ENCODE peak calls at places on chromosome 9, in ten cellular contexts. One of them, this sample, is unnamed.

GRCh38 chr9:17052626-17053025 is 82.2 kb upstream of the CNTLN start:
- DNase-seq in HCEC 1CT: no peak
- DNase-seq in activated T-helper 1 cell treated with anti-CD3 and anti-CD28 coated beads, Interleukin-2, amount 50 U/mL, for 16 hours: no peak
- DNase-seq in left ventricle myocardium inferior: no peak
- DNase-seq in transverse colon: no peak
- DNase-seq in HuH-7: no peak
- DNase-seq in amygdala: no peak
- DNase-seq in kidney tubule cell: no peak
- DNase-seq in osteocyte: no peak
- DNase-seq in EH: peak
- DNase-seq in this sample: no peak

GRCh38 chr9:23590601-23591000 is 235.4 kb downstream of the ELAVL2 start:
- DNase-seq in HuH-7: no peak
- DNase-seq in osteocyte: no peak
- DNase-seq in left ventricle myocardium inferior: no peak
- DNase-seq in activated T-helper 1 cell treated with anti-CD3 and anti-CD28 coated beads, Interleukin-2, amount 50 U/mL, for 16 hours: no peak
- DNase-seq in amygdala: no peak
- DNase-seq in EH: no peak
- DNase-seq in transverse colon: no peak
- DNase-seq in HCEC 1CT: no peak
- DNase-seq in kidney tubule cell: peak
- DNase-seq in this sample: no peak

GRCh38 chr9:135890190-135890861 is 17.0 kb downstream of the CAMSAP1 start:
- DNase-seq in amygdala: no peak
- DNase-seq in HuH-7: no peak
- DNase-seq in activated T-helper 1 cell treated with anti-CD3 and anti-CD28 coated beads, Interleukin-2, amount 50 U/mL, for 16 hours: no peak
- DNase-seq in left ventricle myocardium inferior: no peak
- DNase-seq in HCEC 1CT: no peak
- DNase-seq in osteocyte: no peak
- DNase-seq in kidney tubule cell: no peak
- DNase-seq in EH: no peak
- DNase-seq in transverse colon: no peak
- DNase-seq in this sample: no peak

GRCh38 chr9:124257865-124258764 is at the start of gene NEK6:
- DNase-seq in amygdala: no peak
- DNase-seq in HCEC 1CT: peak
- DNase-seq in osteocyte: no peak
- DNase-seq in activated T-helper 1 cell treated with anti-CD3 and anti-CD28 coated beads, Interleukin-2, amount 50 U/mL, for 16 hours: no peak
- DNase-seq in HuH-7: no peak
- DNase-seq in left ventricle myocardium inferior: peak
- DNase-seq in EH: peak
- DNase-seq in kidney tubule cell: peak
- DNase-seq in transverse colon: peak
- DNase-seq in this sample: peak

GRCh38 chr9:88953401-88954029 is 37.8 kb upstream of the S1PR3 start:
- DNase-seq in transverse colon: no peak
- DNase-seq in HCEC 1CT: peak
- DNase-seq in kidney tubule cell: peak
- DNase-seq in HuH-7: no peak
- DNase-seq in EH: peak
- DNase-seq in osteocyte: no peak
- DNase-seq in left ventricle myocardium inferior: no peak
- DNase-seq in activated T-helper 1 cell treated with anti-CD3 and anti-CD28 coated beads, Interleukin-2, amount 50 U/mL, for 16 hours: no peak
- DNase-seq in amygdala: no peak
- DNase-seq in this sample: no peak

GRCh38 chr9:124040186-124040920 is 28.8 kb downstream of the LHX2 start:
- DNase-seq in HuH-7: peak
- DNase-seq in left ventricle myocardium inferior: no peak
- DNase-seq in EH: peak
- DNase-seq in amygdala: no peak
- DNase-seq in transverse colon: no peak
- DNase-seq in activated T-helper 1 cell treated with anti-CD3 and anti-CD28 coated beads, Interleukin-2, amount 50 U/mL, for 16 hours: no peak
- DNase-seq in kidney tubule cell: no peak
- DNase-seq in HCEC 1CT: peak
- DNase-seq in osteocyte: no peak
- DNase-seq in this sample: no peak

GRCh38 chr9:112112519-112112918 is 62.6 kb downstream of the SUSD1 start:
- DNase-seq in osteocyte: no peak
- DNase-seq in transverse colon: no peak
- DNase-seq in left ventricle myocardium inferior: no peak
- DNase-seq in kidney tubule cell: peak
- DNase-seq in HCEC 1CT: peak
- DNase-seq in amygdala: no peak
- DNase-seq in HuH-7: no peak
- DNase-seq in activated T-helper 1 cell treated with anti-CD3 and anti-CD28 coated beads, Interleukin-2, amount 50 U/mL, for 16 hours: no peak
- DNase-seq in EH: peak
- DNase-seq in this sample: no peak

GRCh38 chr9:6277417-6277816 is 50.8 kb upstream of the TPD52L3 start:
- DNase-seq in amygdala: no peak
- DNase-seq in HCEC 1CT: no peak
- DNase-seq in activated T-helper 1 cell treated with anti-CD3 and anti-CD28 coated beads, Interleukin-2, amount 50 U/mL, for 16 hours: no peak
- DNase-seq in kidney tubule cell: no peak
- DNase-seq in left ventricle myocardium inferior: no peak
- DNase-seq in osteocyte: no peak
- DNase-seq in EH: no peak
- DNase-seq in transverse colon: no peak
- DNase-seq in HuH-7: no peak
- DNase-seq in this sample: no peak

GRCh38 chr9:126164796-126165525 is 161.7 kb upstream of the MVB12B start:
- DNase-seq in kidney tubule cell: no peak
- DNase-seq in HuH-7: no peak
- DNase-seq in transverse colon: no peak
- DNase-seq in activated T-helper 1 cell treated with anti-CD3 and anti-CD28 coated beads, Interleukin-2, amount 50 U/mL, for 16 hours: no peak
- DNase-seq in EH: no peak
- DNase-seq in amygdala: no peak
- DNase-seq in osteocyte: peak
- DNase-seq in left ventricle myocardium inferior: no peak
- DNase-seq in HCEC 1CT: no peak
- DNase-seq in this sample: no peak

GRCh38 chr9:136107953-136108647 is 10.6 kb downstream of the TMEM250 start:
- DNase-seq in kidney tubule cell: no peak
- DNase-seq in osteocyte: no peak
- DNase-seq in activated T-helper 1 cell treated with anti-CD3 and anti-CD28 coated beads, Interleukin-2, amount 50 U/mL, for 16 hours: no peak
- DNase-seq in transverse colon: peak
- DNase-seq in left ventricle myocardium inferior: no peak
- DNase-seq in EH: no peak
- DNase-seq in amygdala: no peak
- DNase-seq in HCEC 1CT: no peak
- DNase-seq in HuH-7: no peak
- DNase-seq in this sample: no peak

GRCh38 chr9:121626012-121626411 is 25.4 kb upstream of the DAB2IP start:
- DNase-seq in HuH-7: no peak
- DNase-seq in transverse colon: no peak
- DNase-seq in activated T-helper 1 cell treated with anti-CD3 and anti-CD28 coated beads, Interleukin-2, amount 50 U/mL, for 16 hours: no peak
- DNase-seq in kidney tubule cell: no peak
- DNase-seq in left ventricle myocardium inferior: no peak
- DNase-seq in osteocyte: no peak
- DNase-seq in HCEC 1CT: no peak
- DNase-seq in EH: no peak
- DNase-seq in amygdala: no peak
- DNase-seq in this sample: no peak

GRCh38 chr9:89436963-89437625 is 60.8 kb downstream of the SEMA4D start:
- DNase-seq in HCEC 1CT: no peak
- DNase-seq in activated T-helper 1 cell treated with anti-CD3 and anti-CD28 coated beads, Interleukin-2, amount 50 U/mL, for 16 hours: peak
- DNase-seq in left ventricle myocardium inferior: no peak
- DNase-seq in EH: no peak
- DNase-seq in osteocyte: no peak
- DNase-seq in transverse colon: peak
- DNase-seq in HuH-7: no peak
- DNase-seq in kidney tubule cell: peak
- DNase-seq in amygdala: no peak
- DNase-seq in this sample: no peak

GRCh38 chr9:114906922-114907571 is 23.3 kb downstream of the TNFSF8 start:
- DNase-seq in transverse colon: no peak
- DNase-seq in HCEC 1CT: peak
- DNase-seq in left ventricle myocardium inferior: no peak
- DNase-seq in osteocyte: peak
- DNase-seq in amygdala: no peak
- DNase-seq in kidney tubule cell: peak
- DNase-seq in EH: peak
- DNase-seq in activated T-helper 1 cell treated with anti-CD3 and anti-CD28 coated beads, Interleukin-2, amount 50 U/mL, for 16 hours: no peak
- DNase-seq in HuH-7: peak
- DNase-seq in this sample: peak

GRCh38 chr9:121906074-121906520 is 187.0 kb downstream of the TTLL11 start:
- DNase-seq in osteocyte: no peak
- DNase-seq in transverse colon: no peak
- DNase-seq in HCEC 1CT: no peak
- DNase-seq in activated T-helper 1 cell treated with anti-CD3 and anti-CD28 coated beads, Interleukin-2, amount 50 U/mL, for 16 hours: no peak
- DNase-seq in HuH-7: no peak
- DNase-seq in left ventricle myocardium inferior: no peak
- DNase-seq in EH: peak
- DNase-seq in kidney tubule cell: no peak
- DNase-seq in amygdala: no peak
- DNase-seq in this sample: no peak

GRCh38 chr9:101323129-101323528 is 61.7 kb downstream of the BAAT start:
- DNase-seq in osteocyte: no peak
- DNase-seq in left ventricle myocardium inferior: no peak
- DNase-seq in HCEC 1CT: no peak
- DNase-seq in transverse colon: no peak
- DNase-seq in EH: no peak
- DNase-seq in activated T-helper 1 cell treated with anti-CD3 and anti-CD28 coated beads, Interleukin-2, amount 50 U/mL, for 16 hours: no peak
- DNase-seq in amygdala: no peak
- DNase-seq in HuH-7: no peak
- DNase-seq in kidney tubule cell: no peak
- DNase-seq in this sample: no peak

GRCh38 chr9:85741112-85741874 is 461 bp downstream of the AGTPBP1 start:
- DNase-seq in HuH-7: peak
- DNase-seq in transverse colon: peak
- DNase-seq in left ventricle myocardium inferior: no peak
- DNase-seq in activated T-helper 1 cell treated with anti-CD3 and anti-CD28 coated beads, Interleukin-2, amount 50 U/mL, for 16 hours: peak
- DNase-seq in amygdala: no peak
- DNase-seq in kidney tubule cell: peak
- DNase-seq in EH: no peak
- DNase-seq in osteocyte: no peak
- DNase-seq in HCEC 1CT: no peak
- DNase-seq in this sample: no peak

GRCh38 chr9:91261417-91261816 is 100.3 kb downstream of the AUH start:
- DNase-seq in EH: no peak
- DNase-seq in HuH-7: no peak
- DNase-seq in HCEC 1CT: no peak
- DNase-seq in activated T-helper 1 cell treated with anti-CD3 and anti-CD28 coated beads, Interleukin-2, amount 50 U/mL, for 16 hours: no peak
- DNase-seq in kidney tubule cell: no peak
- DNase-seq in osteocyte: no peak
- DNase-seq in left ventricle myocardium inferior: no peak
- DNase-seq in amygdala: no peak
- DNase-seq in transverse colon: no peak
- DNase-seq in this sample: no peak

This sample was measured in 8988T.